ENCODE peak calls at places on chromosomes 11 and 22, in five cellular contexts. Q is activated naive CD4-positive, alpha-beta T cell treated with anti-CD3 and anti-CD28 coated beads, Interleukin-2, amount 50 U/mL, for 16 hours; Y is retina; F is upper lobe of right lung; D is NCI-H1436 treated with DMSO at 0.1 percent for 48 hours. C is an unnamed sample.

GRCh38 chr11:79501688-79502087 is 60.9 kb upstream of the TENM4 start:
- DNase-seq in Q (no peak), Y (no peak), F (no peak), D (no peak), C (no peak)

GRCh38 chr11:67055812-67056211 is 835 bp upstream of the RHOD start:
- DNase-seq in Q (no peak), Y (no peak), F (peak; percentile 79), D (no peak), C (no peak)

GRCh38 chr11:61787928-61788491 is 4.4 kb downstream of the TMEM258 start:
- DNase-seq in Q (no peak), Y (peak; percentile 47), F (no peak), D (no peak), C (no peak)

GRCh38 chr22:38882480-38882879 is 10.5 kb upstream of the CBX6 start:
- DNase-seq in Q (no peak), Y (no peak), F (no peak), D (no peak), C (no peak)

GRCh38 chr11:117701781-117702180 is 95.2 kb downstream of the DSCAML1 start:
- DNase-seq in Q (no peak), Y (no peak), F (no peak), D (no peak), C (no peak)

GRCh38 chr22:43109921-43110443 is 568 bp upstream of the BIK start:
- DNase-seq in Q (no peak), Y (peak; percentile 77), F (no peak), D (no peak), C (no peak)

GRCh38 chr11:79344765-79345164 is 96.1 kb downstream of the TENM4 start:
- DNase-seq in Q (no peak), Y (no peak), F (no peak), D (no peak), C (no peak)

GRCh38 chr22:35664955-35665577 is 16.8 kb downstream of the APOL6 start:
- DNase-seq in Q (no peak), Y (no peak), F (no peak), D (no peak), C (no peak)

GRCh38 chr22:44577391-44578114 is 79.5 kb upstream of the RTL6 start:
- DNase-seq in Q (no peak), Y (no peak), F (peak; percentile 46), D (no peak), C (no peak)

GRCh38 chr11:76277298-76278175 is 71.2 kb upstream of the WNT11 start:
- DNase-seq in Q (no peak), Y (no peak), F (no peak), D (no peak), C (no peak)

GRCh38 chr11:14499178-14499559 is 442 bp downstream of the COPB1 start:
- DNase-seq in Q (peak; percentile 24), Y (peak; percentile 50), F (no peak), D (no peak), C (no peak)

GRCh38 chr22:37273126-37273845 is 9.0 kb upstream of the CYTH4 start:
- DNase-seq in Q (no peak), Y (no peak), F (no peak), D (no peak), C (peak; percentile 53)

GRCh38 chr22:22506736-22507135 is 1.8 kb downstream of the ZNF280B start:
- DNase-seq in Q (no peak), Y (no peak), F (no peak), D (no peak), C (no peak)

GRCh38 chr11:70908223-70908622 is 344.2 kb downstream of the SHANK2 start:
- DNase-seq in Q (no peak), Y (no peak), F (peak; percentile 34), D (no peak), C (no peak)

GRCh38 chr11:21401496-21401895 is 732.1 kb downstream of the NELL1 start:
- DNase-seq in Q (no peak), Y (no peak), F (no peak), D (no peak), C (no peak)

GRCh38 chr11:100830295-100830694 is 143.2 kb downstream of the ARHGAP42 start:
- DNase-seq in Q (no peak), Y (peak; percentile 36), F (no peak), D (peak; percentile 46), C (no peak)

GRCh38 chr11:28834877-28835276 is 726.7 kb downstream of the METTL15 start:
- DNase-seq in Q (no peak), Y (no peak), F (no peak), D (no peak), C (no peak)

GRCh38 chr11:5004429-5005274 is 10.0 kb downstream of the OR51L1 start:
- DNase-seq in Q (no peak), Y (peak; percentile 48), F (no peak), D (no peak), C (no peak)

GRCh38 chr11:116170526-116171120 is 602.2 kb downstream of the BUD13 start:
- DNase-seq in Q (no peak), Y (peak; percentile 10), F (no peak), D (no peak), C (no peak)

GRCh38 chr11:116948375-116948774 is 111.0 kb upstream of the APOA1 start:
- DNase-seq in Q (no peak), Y (no peak), F (no peak), D (no peak), C (peak; percentile 54)

GRCh38 chr11:62792193-62792575 is 378 bp upstream of the TMEM223 start:
- DNase-seq in Q (no peak), Y (no peak), F (no peak), D (no peak), C (no peak)

GRCh38 chr11:17915500-17916143 is 97.2 kb downstream of the SERGEF start:
- DNase-seq in Q (no peak), Y (no peak), F (no peak), D (no peak), C (no peak)

GRCh38 chr11:121965330-121965729 is 150.7 kb downstream of the BLID start:
- DNase-seq in Q (no peak), Y (no peak), F (no peak), D (no peak), C (no peak)

GRCh38 chr11:3222941-3223905 is 4.6 kb upstream of the MRGPRG start:
- DNase-seq in Q (peak; percentile 10), Y (no peak), F (no peak), D (no peak), C (no peak)

GRCh38 chr11:95605271-95605940 is 184.2 kb downstream of the FAM76B start:
- DNase-seq in Q (no peak), Y (no peak), F (no peak), D (no peak), C (no peak)

GRCh38 chr22:36365020-36365411 is 22.8 kb downstream of the MYH9 start:
- DNase-seq in Q (peak; percentile 91), Y (no peak), F (no peak), D (no peak), C (peak; percentile 96)

GRCh38 chr22:19812910-19813309 is 41.8 kb downstream of the GNB1L start:
- DNase-seq in Q (no peak), Y (no peak), F (no peak), D (no peak), C (no peak)

GRCh38 chr11:120793806-120794479 is 230.0 kb upstream of the TBCEL start:
- DNase-seq in Q (no peak), Y (no peak), F (no peak), D (no peak), C (no peak)